ENCODE peak calls at places on chromosomes 2 and 18, in four cellular contexts. P, N, T and E are unnamed samples.
A peak's percentile ranks its signal among the peaks of the same experiment; 100 is the strongest.

GRCh38 chr2:69567909-69568300 is 75.6 kb downstream of the AAK1 start:
- DNase-seq in P (no peak), N (no peak), T (no peak), E (no peak)

GRCh38 chr2:216516730-216517350 is 18.2 kb downstream of the RPL37A start:
- DNase-seq in P (no peak), N (no peak), T (no peak), E (peak; percentile 76)

GRCh38 chr2:209936106-209936663 is 66.3 kb upstream of the RPE start:
- DNase-seq in P (no peak), N (no peak), T (no peak), E (peak; percentile 50)

GRCh38 chr2:162732946-162733698 is 105.4 kb downstream of the KCNH7 start:
- DNase-seq in P (peak; percentile 67), N (no peak), T (no peak), E (no peak)

GRCh38 chr2:100242891-100243670 is 79.2 kb downstream of the LONRF2 start:
- DNase-seq in P (peak; percentile 52), N (peak; percentile 75), T (peak; percentile 68), E (peak; percentile 90)

GRCh38 chr18:51030537-51031258 is 685 bp downstream of the SMAD4 start:
- DNase-seq in P (peak; percentile 64), N (peak; percentile 78), T (peak; percentile 82), E (peak; percentile 77)

GRCh38 chr2:224569654-224570053 is 15.5 kb downstream of the CUL3 start:
- DNase-seq in P (no peak), N (no peak), T (no peak), E (no peak)

GRCh38 chr2:195559431-195559914 is 97.6 kb upstream of the SLC39A10 start:
- DNase-seq in P (peak; percentile 52), N (no peak), T (no peak), E (peak; percentile 92)

GRCh38 chr2:119338826-119339561 is 27.6 kb downstream of the C2orf76 start:
- DNase-seq in P (no peak), N (no peak), T (no peak), E (no peak)

GRCh38 chr2:114108819-114109416 is 219.0 kb downstream of the ACTR3 start:
- DNase-seq in P (no peak), N (no peak), T (no peak), E (no peak)

GRCh38 chr2:223971731-223972130 is 14.5 kb downstream of the MRPL44 start:
- DNase-seq in P (no peak), N (no peak), T (no peak), E (no peak)

GRCh38 chr2:6780765-6781274 is 84.9 kb downstream of the CMPK2 start:
- DNase-seq in P (peak; percentile 48), N (peak; percentile 57), T (peak; percentile 31), E (peak; percentile 97)

GRCh38 chr2:106158871-106159270 is 35.2 kb downstream of the UXS1 start:
- DNase-seq in P (no peak), N (no peak), T (no peak), E (no peak)

GRCh38 chr2:68771211-68771721 is 36.7 kb downstream of the ARHGAP25 start:
- DNase-seq in P (no peak), N (no peak), T (no peak), E (no peak)

GRCh38 chr2:55159037-55159651 is 72.9 kb downstream of the CLHC1 start:
- DNase-seq in P (no peak), N (peak; percentile 65), T (peak; percentile 53), E (peak; percentile 60)

GRCh38 chr18:42418121-42418520 is 463.1 kb downstream of the PIK3C3 start:
- DNase-seq in P (no peak), N (no peak), T (no peak), E (no peak)

GRCh38 chr2:12847694-12848093 is 131.0 kb downstream of the TRIB2 start:
- DNase-seq in P (no peak), N (no peak), T (no peak), E (no peak)

GRCh38 chr2:234661849-234662248 is 165.0 kb upstream of the ARL4C start:
- DNase-seq in P (no peak), N (no peak), T (no peak), E (no peak)

GRCh38 chr2:96940991-96941775 is 45.2 kb downstream of the FAM178B start:
- DNase-seq in P (no peak), N (no peak), T (no peak), E (no peak)

GRCh38 chr2:238855891-238856580 is 8.2 kb downstream of the TWIST2 start:
- DNase-seq in P (no peak), N (no peak), T (no peak), E (no peak)

GRCh38 chr2:238857929-238858328 is 10.0 kb downstream of the TWIST2 start:
- DNase-seq in P (no peak), N (no peak), T (no peak), E (peak; percentile 57)

GRCh38 chr2:238854699-238855111 is 6.8 kb downstream of the TWIST2 start:
- DNase-seq in P (no peak), N (no peak), T (no peak), E (no peak)

GRCh38 chr2:238855299-238855698 is 7.4 kb downstream of the TWIST2 start:
- DNase-seq in P (no peak), N (no peak), T (no peak), E (no peak)

GRCh38 chr2:238856713-238857567 is 9.1 kb downstream of the TWIST2 start:
- DNase-seq in P (no peak), N (no peak), T (no peak), E (no peak)
- H3K4me3 ChIP-seq in P (no peak overlapping the region), N (no peak overlapping the region), T (no peak overlapping the region), E (no peak overlapping the region)

GRCh38 chr2:160092445-160092844 is 30.0 kb upstream of the PLA2R1 start:
- DNase-seq in P (no peak), N (no peak), T (no peak), E (no peak)
- H3K9me3 ChIP-seq in P (peaks cover 20% of the 10 kb centered on the region), N (peaks cover 20% of the 10 kb centered on the region), T (peaks cover 9% of the 10 kb centered on the region), E (peaks cover 6% of the 10 kb centered on the region)

DNA sequence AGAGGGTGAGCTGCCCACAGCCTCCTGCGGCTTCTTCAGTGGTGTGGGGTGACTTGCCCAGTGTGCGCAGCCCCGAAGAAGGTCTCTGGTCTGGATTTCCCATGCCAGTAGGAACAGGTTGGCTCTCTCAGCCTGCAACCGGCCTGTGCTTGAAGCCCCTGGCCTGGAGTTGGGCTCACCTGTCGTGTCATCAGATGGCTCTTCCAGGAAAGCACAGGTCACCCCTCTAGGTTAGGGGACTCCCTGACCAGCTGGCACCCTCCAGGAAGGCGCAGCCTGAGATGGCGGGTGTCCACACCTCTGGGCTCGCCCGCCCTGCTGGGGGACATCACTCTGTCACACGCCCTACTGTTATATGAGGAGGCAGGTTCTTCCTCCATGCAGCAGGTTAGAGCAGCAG is 179.8 kb downstream of the SEPTIN10 start:
- DNase-seq in P (no peak), N (no peak), T (no peak), E (no peak)
- H3K36me3 ChIP-seq in P (no peaks in the 10 kb centered on the region), N (no peaks in the 10 kb centered on the region), T (no peaks in the 10 kb centered on the region), E (no peaks in the 10 kb centered on the region)

GRCh38 chr2:176638167-176639015 is 369.1 kb downstream of the MTX2 start:
- DNase-seq in P (peak; percentile 70), N (peak; percentile 70), T (peak; percentile 88), E (peak; percentile 81)
- H3K4me3 ChIP-seq in P (peak overlapping the region; percentile 61), N (peak overlapping the region; percentile 58), T (peak overlapping the region; percentile 59), E (peak overlapping the region; percentile 35)

GRCh38 chr2:3045318-3045921 is 332.2 kb downstream of the EIPR1 start:
- DNase-seq in P (no peak), N (no peak), T (no peak), E (no peak)

GRCh38 chr2:3042601-3043585 is 334.7 kb downstream of the EIPR1 start:
- DNase-seq in P (no peak), N (peak; percentile 21), T (no peak), E (no peak)

GRCh38 chr2:3044587-3045317 is 332.9 kb downstream of the EIPR1 start:
- DNase-seq in P (no peak), N (no peak), T (no peak), E (no peak)

GRCh38 chr2:3043726-3044125 is 333.9 kb downstream of the EIPR1 start:
- DNase-seq in P (no peak), N (no peak), T (no peak), E (no peak)

GRCh38 chr2:3046170-3046865 is 331.3 kb downstream of the EIPR1 start:
- DNase-seq in P (no peak), N (no peak), T (no peak), E (no peak)
- H3K9me3 ChIP-seq in P (no peaks in the 10 kb centered on the region), N (no peaks in the 10 kb centered on the region), T (no peaks in the 10 kb centered on the region), E (no peaks in the 10 kb centered on the region)

GRCh38 chr2:98578231-98578630 is 30.1 kb downstream of the COA5 start:
- DNase-seq in P (no peak), N (no peak), T (no peak), E (no peak)
- H3K36me3 ChIP-seq in P (no peaks in the 10 kb centered on the region), N (peaks cover 80% of the 10 kb centered on the region), T (no peaks in the 10 kb centered on the region), E (no peaks in the 10 kb centered on the region)

GRCh38 chr2:46165916-46166315 is 131.3 kb upstream of the EPAS1 start:
- DNase-seq in P (no peak), N (no peak), T (no peak), E (no peak)

GRCh38 chr2:46162329-46162870 is 134.8 kb upstream of the EPAS1 start:
- DNase-seq in P (no peak), N (no peak), T (no peak), E (no peak)

GRCh38 chr2:46163804-46164569 is 133.2 kb upstream of the EPAS1 start:
- DNase-seq in P (peak; percentile 30), N (no peak), T (no peak), E (no peak)

GRCh38 chr2:46163031-46163430 is 134.2 kb upstream of the EPAS1 start:
- DNase-seq in P (no peak), N (no peak), T (no peak), E (no peak)

DNA sequence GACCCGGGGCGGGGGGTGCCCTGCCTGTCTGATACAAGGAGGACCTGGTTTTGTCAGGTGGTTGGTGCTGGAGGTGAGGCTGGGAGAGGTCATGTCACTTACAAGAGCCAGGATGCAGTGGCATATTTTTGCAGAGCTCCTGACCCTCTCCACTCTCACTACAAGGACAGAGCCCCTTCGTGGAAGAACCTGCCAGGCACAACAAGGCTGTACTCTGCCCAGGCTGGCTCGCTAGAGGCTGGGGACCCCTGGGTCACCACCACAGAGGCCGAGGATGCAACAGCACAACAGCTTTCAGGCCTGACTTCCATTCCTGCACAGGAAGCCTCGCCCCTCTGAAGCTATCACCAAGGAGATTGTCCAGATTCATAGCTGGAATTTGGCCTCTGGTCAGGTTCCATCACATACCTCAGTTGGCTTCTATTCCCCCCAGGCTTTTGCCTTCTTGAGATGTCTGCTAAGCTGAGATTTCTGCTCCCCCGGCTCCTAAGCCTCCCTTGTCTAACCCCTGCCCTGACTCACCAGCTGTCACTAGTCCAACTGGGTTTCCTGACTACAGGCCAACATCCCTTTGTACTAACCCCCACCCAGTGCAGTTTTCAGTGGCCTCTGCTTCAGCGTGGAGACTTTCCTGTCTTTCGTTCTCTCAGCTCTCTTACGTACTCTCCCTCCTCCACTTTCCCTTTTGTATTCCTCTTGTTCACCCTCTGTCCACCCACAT is 132.5 kb upstream of the EPAS1 start:
- DNase-seq in P (peak; percentile 90), N (peak; percentile 62), T (peak; percentile 83), E (no peak)
- H3K4me3 ChIP-seq in P (no peak overlapping the region), N (no peak overlapping the region), T (no peak overlapping the region), E (no peak overlapping the region)

GRCh38 chr2:81976998-81977397 is 1672.4 kb upstream of the LRRTM1 start:
- DNase-seq in P (no peak), N (no peak), T (no peak), E (no peak)

GRCh38 chr2:81974216-81974615 is 1669.7 kb upstream of the LRRTM1 start:
- DNase-seq in P (no peak), N (no peak), T (no peak), E (no peak)

GRCh38 chr2:81981616-81982015 is 1677.1 kb upstream of the LRRTM1 start:
- DNase-seq in P (no peak), N (no peak), T (no peak), E (no peak)

GRCh38 chr2:81979051-81979450 is 1674.5 kb upstream of the LRRTM1 start:
- DNase-seq in P (no peak), N (no peak), T (no peak), E (no peak)
- H3K9me3 ChIP-seq in P (no peaks in the 10 kb centered on the region), N (no peaks in the 10 kb centered on the region), T (no peaks in the 10 kb centered on the region), E (peaks cover 30% of the 10 kb centered on the region)